ENCODE peak calls at places on chromosomes 1 and 21, in ten cellular contexts. G is tibial nerve, A is left ventricle myocardium inferior, W is astrocyte of the spinal cord, O is fibroblast of lung, X is fibroblast of mammary gland, I is heart left ventricle, Q is upper lobe of right lung, B is cardiac muscle cell, C is heart right ventricle. N is an unnamed sample.

GRCh38 chr1:236515443-236515958 is 8.3 kb upstream of the LGALS8 start:
- DNase-seq in G (no peak), A (no peak), W (no peak), O (no peak), X (no peak), I (no peak), Q (no peak), B (no peak), C (no peak), N (no peak)

GRCh38 chr1:85894651-85895050 is 186.4 kb upstream of the ZNHIT6 start:
- DNase-seq in G (peak), A (no peak), W (peak), O (peak), X (peak), I (no peak), Q (no peak), B (peak), C (peak), N (peak)

GRCh38 chr21:23968722-23969647 is 1638.3 kb downstream of the MRPL39 start:
- DNase-seq in G (no peak), A (no peak), W (peak), O (peak), X (peak), I (no peak), Q (no peak), B (peak), C (no peak), N (peak)

GRCh38 chr1:230270185-230270939 is 155.8 kb downstream of the PGBD5 start:
- DNase-seq in G (no peak), A (no peak), W (no peak), O (peak), X (no peak), I (no peak), Q (no peak), B (no peak), C (no peak), N (peak)

GRCh38 chr1:51330331-51331201 is at the start of gene TTC39A:
- DNase-seq in G (no peak), A (no peak), W (no peak), O (no peak), X (no peak), I (no peak), Q (no peak), B (peak), C (no peak), N (no peak)

GRCh38 chr1:110211503-110212164 is 1.5 kb downstream of the KCNC4 start:
- DNase-seq in G (no peak), A (no peak), W (no peak), O (peak), X (no peak), I (no peak), Q (no peak), B (no peak), C (no peak), N (no peak)

GRCh38 chr1:207941664-207942063 is 30.7 kb upstream of the CD34 start:
- DNase-seq in G (peak), A (peak), W (peak), O (peak), X (peak), I (peak), Q (peak), B (no peak), C (peak), N (peak)

GRCh38 chr1:2607681-2608041 is 21.1 kb downstream of the PRXL2B start:
- DNase-seq in G (no peak), A (no peak), W (no peak), O (no peak), X (no peak), I (no peak), Q (peak), B (no peak), C (peak), N (no peak)

GRCh38 chr1:224615861-224616760 is at the start of gene CNIH3:
- DNase-seq in G (no peak), A (no peak), W (peak), O (peak), X (peak), I (no peak), Q (no peak), B (peak), C (no peak), N (peak)

GRCh38 chr1:1140673-1141072 is 24.8 kb upstream of the C1orf159 start:
- DNase-seq in G (no peak), A (no peak), W (no peak), O (no peak), X (no peak), I (no peak), Q (no peak), B (no peak), C (no peak), N (no peak)

GRCh38 chr1:228530086-228530758 is 43.0 kb downstream of the RNF187 start:
- DNase-seq in G (no peak), A (no peak), W (no peak), O (no peak), X (no peak), I (no peak), Q (peak), B (no peak), C (no peak), N (no peak)

GRCh38 chr1:176517484-176517883 is 54.5 kb downstream of the PAPPA2 start:
- DNase-seq in G (no peak), A (no peak), W (peak), O (peak), X (peak), I (peak), Q (no peak), B (no peak), C (peak), N (no peak)

GRCh38 chr1:183884512-183884911 is 79.6 kb downstream of the RGL1 start:
- DNase-seq in G (no peak), A (no peak), W (no peak), O (no peak), X (no peak), I (no peak), Q (no peak), B (no peak), C (no peak), N (no peak)

GRCh38 chr21:35136586-35137254 is 87.6 kb upstream of the RUNX1 start:
- DNase-seq in G (no peak), A (no peak), W (peak), O (peak), X (peak), I (no peak), Q (no peak), B (no peak), C (no peak), N (peak)

GRCh38 chr1:47347735-47348134 is 14.1 kb downstream of the CMPK1 start:
- DNase-seq in G (no peak), A (no peak), W (no peak), O (no peak), X (no peak), I (no peak), Q (no peak), B (no peak), C (no peak), N (no peak)

GRCh38 chr1:196144588-196144987 is 463.7 kb downstream of the KCNT2 start:
- DNase-seq in G (no peak), A (no peak), W (no peak), O (no peak), X (no peak), I (no peak), Q (no peak), B (no peak), C (no peak), N (no peak)

GRCh38 chr1:183185941-183186490 is at the start of gene LAMC2:
- DNase-seq in G (no peak), A (no peak), W (peak), O (peak), X (no peak), I (no peak), Q (peak), B (peak), C (no peak), N (no peak)

GRCh38 chr1:41382531-41383090 is 21.4 kb downstream of the FOXO6 start:
- DNase-seq in G (peak), A (peak), W (no peak), O (peak), X (no peak), I (peak), Q (peak), B (no peak), C (peak), N (peak)

GRCh38 chr1:76568839-76569238 is 298.4 kb upstream of the ST6GALNAC5 start:
- DNase-seq in G (no peak), A (no peak), W (no peak), O (no peak), X (no peak), I (no peak), Q (no peak), B (no peak), C (no peak), N (no peak)

GRCh38 chr1:226809785-226810571 is 60.4 kb upstream of the PSEN2 start:
- DNase-seq in G (no peak), A (no peak), W (peak), O (peak), X (no peak), I (no peak), Q (no peak), B (no peak), C (no peak), N (no peak)

GRCh38 chr1:147608601-147609000 is 61.7 kb downstream of the ACP6 start:
- DNase-seq in G (no peak), A (no peak), W (no peak), O (no peak), X (no peak), I (no peak), Q (peak), B (no peak), C (no peak), N (no peak)

GRCh38 chr1:173093721-173094450 is 43.1 kb upstream of the TNFSF18 start:
- DNase-seq in G (no peak), A (no peak), W (peak), O (peak), X (no peak), I (no peak), Q (no peak), B (no peak), C (no peak), N (no peak)

GRCh38 chr1:65319141-65319540 is 9.8 kb downstream of the DNAJC6 start:
- DNase-seq in G (no peak), A (no peak), W (no peak), O (no peak), X (no peak), I (peak), Q (no peak), B (no peak), C (peak), N (no peak)

GRCh38 chr1:200919386-200919785 is 24.7 kb downstream of the INAVA start:
- DNase-seq in G (no peak), A (no peak), W (no peak), O (no peak), X (no peak), I (no peak), Q (no peak), B (no peak), C (no peak), N (no peak)

GRCh38 chr1:37434292-37434907 is 40.0 kb upstream of the ZC3H12A start:
- DNase-seq in G (peak), A (peak), W (peak), O (peak), X (peak), I (peak), Q (peak), B (peak), C (peak), N (peak)
- H3K4me3 ChIP-seq in G (no peak), A (no peak), W (no peak), O (no peak), X (no peak), I (no peak), Q (no peak), B (no peak), C (no peak), N (no peak)

GRCh38 chr1:31769720-31770390 is 5.7 kb upstream of the ADGRB2 start:
- DNase-seq in G (no peak), A (peak), W (no peak), O (no peak), X (no peak), I (peak), Q (no peak), B (peak), C (peak), N (no peak)

GRCh38 chr1:31772669-31773248 is 8.6 kb upstream of the ADGRB2 start:
- DNase-seq in G (no peak), A (no peak), W (no peak), O (no peak), X (no peak), I (no peak), Q (no peak), B (no peak), C (no peak), N (no peak)

GRCh38 chr1:31773861-31774260 is 9.7 kb upstream of the ADGRB2 start:
- DNase-seq in G (no peak), A (no peak), W (no peak), O (no peak), X (no peak), I (no peak), Q (no peak), B (no peak), C (no peak), N (no peak)

GRCh38 chr1:31768939-31769704 is 5.0 kb upstream of the ADGRB2 start:
- DNase-seq in G (no peak), A (no peak), W (no peak), O (no peak), X (no peak), I (no peak), Q (no peak), B (no peak), C (no peak), N (no peak)

GRCh38 chr1:31771891-31772668 is 7.9 kb upstream of the ADGRB2 start:
- DNase-seq in G (no peak), A (no peak), W (no peak), O (no peak), X (no peak), I (no peak), Q (no peak), B (no peak), C (no peak), N (no peak)
- TF ChIP-seq CTCF in G (no peak), A (no peak), W (no peak), O (peak), X (no peak), I (no peak), Q (no peak), B (no peak), C (peak), N (peak)

GRCh38 chr1:205285391-205286101 is 36.0 kb downstream of the NUAK2 start:
- DNase-seq in G (no peak), A (no peak), W (peak), O (peak), X (peak), I (no peak), Q (no peak), B (no peak), C (no peak), N (no peak)
- H3K4me3 ChIP-seq in G (no peak), A (no peak), W (no peak), O (no peak), X (no peak), I (no peak), Q (no peak), B (no peak), C (no peak), N (no peak)

GRCh38 chr1:54160351-54160750 is 7.6 kb upstream of the CDCP2 start:
- DNase-seq in G (no peak), A (no peak), W (no peak), O (no peak), X (no peak), I (no peak), Q (no peak), B (no peak), C (no peak), N (no peak)

GRCh38 chr1:54161495-54162168 is 8.8 kb upstream of the CDCP2 start:
- DNase-seq in G (no peak), A (no peak), W (no peak), O (no peak), X (no peak), I (no peak), Q (peak), B (no peak), C (no peak), N (no peak)

GRCh38 chr1:54165146-54165545 is 12.3 kb upstream of the CDCP2 start:
- DNase-seq in G (no peak), A (no peak), W (no peak), O (no peak), X (no peak), I (no peak), Q (no peak), B (no peak), C (no peak), N (no peak)

GRCh38 chr1:54163051-54163450 is 10.3 kb upstream of the CDCP2 start:
- DNase-seq in G (no peak), A (no peak), W (no peak), O (no peak), X (no peak), I (no peak), Q (peak), B (no peak), C (no peak), N (no peak)

DNA sequence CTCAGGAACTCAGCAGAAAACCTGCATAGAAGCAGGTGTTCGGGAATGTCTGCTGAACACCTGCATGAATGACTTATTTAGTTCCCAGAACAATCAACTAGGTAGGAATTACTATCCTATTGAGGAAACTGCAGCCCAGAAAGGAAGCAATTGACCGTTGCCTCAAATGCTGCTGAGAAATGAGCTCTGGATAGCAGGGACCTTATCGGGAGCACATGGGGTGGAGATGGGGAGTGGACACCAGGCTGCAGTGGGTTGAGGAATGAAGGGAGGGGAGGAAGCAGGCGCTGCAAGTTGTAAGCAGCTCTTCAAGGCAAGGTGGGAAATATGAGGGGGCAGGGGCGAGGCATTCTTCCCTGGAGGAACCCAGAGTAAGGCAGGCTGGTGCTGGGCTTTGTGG is 10.8 kb upstream of the CDCP2 start:
- DNase-seq in G (no peak), A (no peak), W (no peak), O (no peak), X (no peak), I (no peak), Q (no peak), B (no peak), C (no peak), N (no peak)
- TF ChIP-seq CTCF in G (no peak), A (no peak), W (no peak), O (no peak), X (no peak), I (no peak), Q (no peak), B (no peak), C (no peak), N (no peak)

DNA sequence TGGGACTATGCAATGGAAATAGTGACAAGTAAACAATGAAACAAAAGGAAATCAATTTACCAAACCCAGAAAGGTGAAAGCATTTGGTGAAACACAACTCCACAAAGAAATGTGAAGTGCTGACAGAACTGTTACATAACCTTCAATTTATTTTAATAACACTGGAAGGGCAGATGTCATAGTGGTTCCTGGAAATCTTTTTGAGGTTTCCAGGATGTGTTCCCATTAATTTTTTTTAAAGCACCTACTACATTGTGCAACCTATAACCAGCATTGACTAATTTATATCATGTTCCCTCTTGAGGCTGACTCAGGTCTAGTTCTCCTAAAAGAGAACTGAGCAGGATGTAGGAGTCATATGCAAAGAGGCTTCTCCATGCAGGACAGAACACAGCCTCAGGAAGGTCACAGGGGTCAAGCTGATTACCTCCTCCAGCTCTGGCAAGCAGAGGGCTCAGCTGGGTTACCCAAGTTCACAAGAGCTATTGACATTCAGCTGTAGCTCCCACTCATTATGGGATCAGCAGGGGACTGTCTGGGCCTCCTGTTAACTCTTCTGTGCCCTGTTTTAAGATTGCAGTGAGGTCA is 157.1 kb upstream of the NRIP1 start:
- DNase-seq in G (no peak), A (peak), W (peak), O (peak), X (peak), I (peak), Q (peak), B (peak), C (peak), N (peak)
- H3K4me3 ChIP-seq in G (no peak), A (no peak), W (no peak), O (no peak), X (no peak), I (no peak), Q (no peak), B (no peak), C (no peak), N (no peak)

GRCh38 chr1:155324717-155325595 is 4.3 kb downstream of the RUSC1 start:
- DNase-seq in G (no peak), A (peak), W (peak), O (peak), X (peak), I (peak), Q (peak), B (peak), C (peak), N (peak)
- TF ChIP-seq CTCF in G (peak), A (peak), W (peak), O (peak), X (peak), I (no peak), Q (peak), B (peak), C (peak), N (peak)